ENCODE peak calls at places on chromosome 11, in eight cellular contexts. One of them, this sample, is unnamed.

GRCh38 chr11:64998141-64998540 is 1.4 kb upstream of the BATF2 start:
- DNase-seq in HuH-7: no peak
- DNase-seq in HT1080: no peak
- DNase-seq in D341Med: no peak
- DNase-seq in kidney epithelial cell: no peak
- DNase-seq in endothelial cell of umbilical vein: no peak
- DNase-seq in WTC11: no peak
- DNase-seq in transverse colon: peak; percentile 39
- DNase-seq in this sample: no peak

GRCh38 chr11:77590194-77590591 is 440 bp downstream of the AQP11 start:
- DNase-seq in HuH-7: peak; percentile 48
- DNase-seq in HT1080: no peak
- DNase-seq in D341Med: no peak
- DNase-seq in kidney epithelial cell: peak; percentile 21
- DNase-seq in endothelial cell of umbilical vein: no peak
- DNase-seq in WTC11: peak; percentile 34
- DNase-seq in transverse colon: peak; percentile 57
- DNase-seq in this sample: no peak

GRCh38 chr11:86214710-86215109 is 29.8 kb upstream of the EED start:
- DNase-seq in HuH-7: no peak
- DNase-seq in HT1080: no peak
- DNase-seq in D341Med: no peak
- DNase-seq in kidney epithelial cell: no peak
- DNase-seq in endothelial cell of umbilical vein: no peak
- DNase-seq in WTC11: no peak
- DNase-seq in transverse colon: no peak
- DNase-seq in this sample: peak; percentile 19

GRCh38 chr11:120229451-120230424 is 10.2 kb upstream of the POU2F3 start:
- DNase-seq in HuH-7: no peak
- DNase-seq in HT1080: no peak
- DNase-seq in D341Med: peak; percentile 19
- DNase-seq in kidney epithelial cell: no peak
- DNase-seq in endothelial cell of umbilical vein: peak; percentile 48
- DNase-seq in WTC11: peak; percentile 57
- DNase-seq in transverse colon: no peak
- DNase-seq in this sample: no peak

GRCh38 chr11:129282634-129283033 is 90.5 kb upstream of the ARHGAP32 start:
- DNase-seq in HuH-7: no peak
- DNase-seq in HT1080: no peak
- DNase-seq in D341Med: no peak
- DNase-seq in kidney epithelial cell: no peak
- DNase-seq in endothelial cell of umbilical vein: no peak
- DNase-seq in WTC11: no peak
- DNase-seq in transverse colon: peak; percentile 22
- DNase-seq in this sample: no peak

GRCh38 chr11:34647131-34647530 is 26.2 kb downstream of the EHF start:
- DNase-seq in HuH-7: no peak
- DNase-seq in HT1080: no peak
- DNase-seq in D341Med: no peak
- DNase-seq in kidney epithelial cell: no peak
- DNase-seq in endothelial cell of umbilical vein: no peak
- DNase-seq in WTC11: no peak
- DNase-seq in transverse colon: no peak
- DNase-seq in this sample: no peak

GRCh38 chr11:11520231-11521015 is 101.4 kb downstream of the GALNT18 start:
- DNase-seq in HuH-7: no peak
- DNase-seq in HT1080: no peak
- DNase-seq in D341Med: no peak
- DNase-seq in kidney epithelial cell: no peak
- DNase-seq in endothelial cell of umbilical vein: no peak
- DNase-seq in WTC11: no peak
- DNase-seq in transverse colon: no peak
- DNase-seq in this sample: no peak

GRCh38 chr11:79321282-79321681 is 119.5 kb downstream of the TENM4 start:
- DNase-seq in HuH-7: no peak
- DNase-seq in HT1080: peak; percentile 53
- DNase-seq in D341Med: no peak
- DNase-seq in kidney epithelial cell: no peak
- DNase-seq in endothelial cell of umbilical vein: no peak
- DNase-seq in WTC11: no peak
- DNase-seq in transverse colon: no peak
- DNase-seq in this sample: no peak

GRCh38 chr11:27613670-27613950 is 86.6 kb downstream of the BDNF start:
- DNase-seq in HuH-7: no peak
- DNase-seq in HT1080: no peak
- DNase-seq in D341Med: no peak
- DNase-seq in kidney epithelial cell: no peak
- DNase-seq in endothelial cell of umbilical vein: no peak
- DNase-seq in WTC11: no peak
- DNase-seq in transverse colon: no peak
- DNase-seq in this sample: no peak

GRCh38 chr11:47271961-47272661 is 2.2 kb downstream of the MADD start:
- DNase-seq in HuH-7: no peak
- DNase-seq in HT1080: no peak
- DNase-seq in D341Med: peak; percentile 60
- DNase-seq in kidney epithelial cell: no peak
- DNase-seq in endothelial cell of umbilical vein: no peak
- DNase-seq in WTC11: no peak
- DNase-seq in transverse colon: peak; percentile 60
- DNase-seq in this sample: no peak

GRCh38 chr11:10742460-10743208 is 8.4 kb upstream of the CTR9 start:
- DNase-seq in HuH-7: no peak
- DNase-seq in HT1080: peak; percentile 25
- DNase-seq in D341Med: no peak
- DNase-seq in kidney epithelial cell: peak; percentile 23
- DNase-seq in endothelial cell of umbilical vein: no peak
- DNase-seq in WTC11: no peak
- DNase-seq in transverse colon: no peak
- DNase-seq in this sample: peak; percentile 59

GRCh38 chr11:57567210-57567511 is 311 bp downstream of the UBE2L6 start:
- DNase-seq in HuH-7: no peak
- DNase-seq in HT1080: peak; percentile 17
- DNase-seq in D341Med: no peak
- DNase-seq in kidney epithelial cell: no peak
- DNase-seq in endothelial cell of umbilical vein: peak; percentile 18
- DNase-seq in WTC11: no peak
- DNase-seq in transverse colon: peak; percentile 34
- DNase-seq in this sample: peak; percentile 26

GRCh38 chr11:59097113-59097708 is 9.8 kb upstream of the FAM111B start:
- DNase-seq in HuH-7: peak; percentile 10
- DNase-seq in HT1080: peak; percentile 52
- DNase-seq in D341Med: peak; percentile 36
- DNase-seq in kidney epithelial cell: no peak
- DNase-seq in endothelial cell of umbilical vein: peak; percentile 64
- DNase-seq in WTC11: peak; percentile 63
- DNase-seq in transverse colon: peak; percentile 75
- DNase-seq in this sample: peak; percentile 40

GRCh38 chr11:404551-405264 is 10.1 kb downstream of the SIGIRR start:
- DNase-seq in HuH-7: no peak
- DNase-seq in HT1080: no peak
- DNase-seq in D341Med: no peak
- DNase-seq in kidney epithelial cell: no peak
- DNase-seq in endothelial cell of umbilical vein: no peak
- DNase-seq in WTC11: peak; percentile 10
- DNase-seq in transverse colon: no peak
- DNase-seq in this sample: no peak

GRCh38 chr11:118016094-118016493 is 29.9 kb downstream of the IL10RA start:
- DNase-seq in HuH-7: no peak
- DNase-seq in HT1080: no peak
- DNase-seq in D341Med: no peak
- DNase-seq in kidney epithelial cell: no peak
- DNase-seq in endothelial cell of umbilical vein: no peak
- DNase-seq in WTC11: no peak
- DNase-seq in transverse colon: no peak
- DNase-seq in this sample: no peak

GRCh38 chr11:118565062-118565461 is 669 bp downstream of the IFT46 start:
- DNase-seq in HuH-7: no peak
- DNase-seq in HT1080: no peak
- DNase-seq in D341Med: no peak
- DNase-seq in kidney epithelial cell: no peak
- DNase-seq in endothelial cell of umbilical vein: no peak
- DNase-seq in WTC11: no peak
- DNase-seq in transverse colon: no peak
- DNase-seq in this sample: no peak

GRCh38 chr11:132653237-132653636 is 879.1 kb downstream of the OPCML start:
- DNase-seq in HuH-7: no peak
- DNase-seq in HT1080: no peak
- DNase-seq in D341Med: peak; percentile 38
- DNase-seq in kidney epithelial cell: no peak
- DNase-seq in endothelial cell of umbilical vein: no peak
- DNase-seq in WTC11: no peak
- DNase-seq in transverse colon: no peak
- DNase-seq in this sample: no peak

GRCh38 chr11:86176165-86176884 is 68.2 kb upstream of the EED start:
- DNase-seq in HuH-7: no peak
- DNase-seq in HT1080: no peak
- DNase-seq in D341Med: no peak
- DNase-seq in kidney epithelial cell: no peak
- DNase-seq in endothelial cell of umbilical vein: peak; percentile 36
- DNase-seq in WTC11: no peak
- DNase-seq in transverse colon: no peak
- DNase-seq in this sample: peak; percentile 54

GRCh38 chr11:129230006-129230405 is 37.9 kb upstream of the ARHGAP32 start:
- DNase-seq in HuH-7: no peak
- DNase-seq in HT1080: no peak
- DNase-seq in D341Med: no peak
- DNase-seq in kidney epithelial cell: no peak
- DNase-seq in endothelial cell of umbilical vein: peak; percentile 12
- DNase-seq in WTC11: no peak
- DNase-seq in transverse colon: no peak
- DNase-seq in this sample: no peak

GRCh38 chr11:102760355-102761035 is 19.9 kb downstream of the MMP10 start:
- DNase-seq in HuH-7: no peak
- DNase-seq in HT1080: peak; percentile 95
- DNase-seq in D341Med: no peak
- DNase-seq in kidney epithelial cell: peak; percentile 86
- DNase-seq in endothelial cell of umbilical vein: peak; percentile 96
- DNase-seq in WTC11: no peak
- DNase-seq in transverse colon: no peak
- DNase-seq in this sample: peak; percentile 93

GRCh38 chr11:61650781-61651571 is 29.2 kb upstream of the DAGLA start:
- DNase-seq in HuH-7: peak; percentile 64
- DNase-seq in HT1080: no peak
- DNase-seq in D341Med: no peak
- DNase-seq in kidney epithelial cell: no peak
- DNase-seq in endothelial cell of umbilical vein: no peak
- DNase-seq in WTC11: peak; percentile 78
- DNase-seq in transverse colon: peak; percentile 63
- DNase-seq in this sample: no peak

GRCh38 chr11:45832835-45833446 is 14.3 kb upstream of the CRY2 start:
- DNase-seq in HuH-7: no peak
- DNase-seq in HT1080: no peak
- DNase-seq in D341Med: no peak
- DNase-seq in kidney epithelial cell: no peak
- DNase-seq in endothelial cell of umbilical vein: no peak
- DNase-seq in WTC11: no peak
- DNase-seq in transverse colon: no peak
- DNase-seq in this sample: no peak

GRCh38 chr11:115247404-115247803 is 256.8 kb downstream of the CADM1 start:
- DNase-seq in HuH-7: no peak
- DNase-seq in HT1080: peak; percentile 39
- DNase-seq in D341Med: no peak
- DNase-seq in kidney epithelial cell: peak; percentile 39
- DNase-seq in endothelial cell of umbilical vein: no peak
- DNase-seq in WTC11: no peak
- DNase-seq in transverse colon: no peak
- DNase-seq in this sample: peak; percentile 16

GRCh38 chr11:57800444-57801184 is 39.0 kb downstream of the CTNND1 start:
- DNase-seq in HuH-7: no peak
- DNase-seq in HT1080: peak; percentile 74
- DNase-seq in D341Med: peak; percentile 72
- DNase-seq in kidney epithelial cell: peak; percentile 45
- DNase-seq in endothelial cell of umbilical vein: peak; percentile 85
- DNase-seq in WTC11: no peak
- DNase-seq in transverse colon: no peak
- DNase-seq in this sample: peak; percentile 77

GRCh38 chr11:96486890-96487633 is 97.2 kb downstream of the JRKL start:
- DNase-seq in HuH-7: no peak
- DNase-seq in HT1080: peak; percentile 65
- DNase-seq in D341Med: no peak
- DNase-seq in kidney epithelial cell: peak; percentile 52
- DNase-seq in endothelial cell of umbilical vein: no peak
- DNase-seq in WTC11: no peak
- DNase-seq in transverse colon: peak; percentile 59
- DNase-seq in this sample: peak; percentile 66

GRCh38 chr11:4134844-4135243 is 40.2 kb downstream of the RRM1 start:
- DNase-seq in HuH-7: no peak
- DNase-seq in HT1080: peak; percentile 42
- DNase-seq in D341Med: no peak
- DNase-seq in kidney epithelial cell: peak; percentile 49
- DNase-seq in endothelial cell of umbilical vein: peak; percentile 79
- DNase-seq in WTC11: no peak
- DNase-seq in transverse colon: no peak
- DNase-seq in this sample: peak; percentile 85

This sample was measured in A172.